ENCODE peak calls at places on chromosomes 3 and 15, in ten cellular contexts. One of them, this sample, is unnamed.

GRCh38 chr15:51755790-51756189 is 4.4 kb downstream of the TMOD2 start:
- DNase-seq in H7: no peak
- DNase-seq in HTR-8/SVneo: no peak
- DNase-seq in PC-3: no peak
- DNase-seq in cardiac fibroblast: no peak
- DNase-seq in NT2/D1: no peak
- DNase-seq in NCI-H2171: no peak
- DNase-seq in activated CD8-positive, alpha-beta memory T cell treated with anti-CD3 and anti-CD28 coated beads for 48 hours: no peak
- DNase-seq in mucosa of descending colon: no peak
- DNase-seq in stimulated activated CD8-positive, alpha-beta memory T cell treated with anti-CD3 and anti-CD28 coated beads, Interleukin-4, amount 100 ng/mL, for 1 hour: no peak
- DNase-seq in this sample: no peak

GRCh38 chr15:52751522-52751921 is 38.6 kb downstream of the ONECUT1 start:
- DNase-seq in H7: no peak
- DNase-seq in mucosa of descending colon: no peak
- DNase-seq in HTR-8/SVneo: no peak
- DNase-seq in NCI-H2171: no peak
- DNase-seq in activated CD8-positive, alpha-beta memory T cell treated with anti-CD3 and anti-CD28 coated beads for 48 hours: no peak
- DNase-seq in PC-3: no peak
- DNase-seq in cardiac fibroblast: no peak
- DNase-seq in NT2/D1: no peak
- DNase-seq in stimulated activated CD8-positive, alpha-beta memory T cell treated with anti-CD3 and anti-CD28 coated beads, Interleukin-4, amount 100 ng/mL, for 1 hour: no peak
- DNase-seq in this sample: no peak

GRCh38 chr15:66834863-66835557 is 133.0 kb downstream of the SMAD6 start:
- DNase-seq in NT2/D1: peak
- DNase-seq in PC-3: no peak
- DNase-seq in activated CD8-positive, alpha-beta memory T cell treated with anti-CD3 and anti-CD28 coated beads for 48 hours: no peak
- DNase-seq in stimulated activated CD8-positive, alpha-beta memory T cell treated with anti-CD3 and anti-CD28 coated beads, Interleukin-4, amount 100 ng/mL, for 1 hour: no peak
- DNase-seq in cardiac fibroblast: no peak
- DNase-seq in NCI-H2171: no peak
- DNase-seq in mucosa of descending colon: no peak
- DNase-seq in HTR-8/SVneo: no peak
- DNase-seq in H7: peak
- DNase-seq in this sample: no peak

GRCh38 chr3:115961390-115961789 is 338.1 kb downstream of the GAP43 start:
- DNase-seq in cardiac fibroblast: peak
- DNase-seq in NT2/D1: no peak
- DNase-seq in NCI-H2171: no peak
- DNase-seq in HTR-8/SVneo: no peak
- DNase-seq in stimulated activated CD8-positive, alpha-beta memory T cell treated with anti-CD3 and anti-CD28 coated beads, Interleukin-4, amount 100 ng/mL, for 1 hour: no peak
- DNase-seq in H7: no peak
- DNase-seq in mucosa of descending colon: no peak
- DNase-seq in PC-3: no peak
- DNase-seq in activated CD8-positive, alpha-beta memory T cell treated with anti-CD3 and anti-CD28 coated beads for 48 hours: no peak
- DNase-seq in this sample: peak

GRCh38 chr15:43896543-43896942 is 69.7 kb downstream of the WDR76 start:
- DNase-seq in cardiac fibroblast: no peak
- DNase-seq in PC-3: peak
- DNase-seq in activated CD8-positive, alpha-beta memory T cell treated with anti-CD3 and anti-CD28 coated beads for 48 hours: no peak
- DNase-seq in stimulated activated CD8-positive, alpha-beta memory T cell treated with anti-CD3 and anti-CD28 coated beads, Interleukin-4, amount 100 ng/mL, for 1 hour: no peak
- DNase-seq in mucosa of descending colon: no peak
- DNase-seq in NT2/D1: no peak
- DNase-seq in HTR-8/SVneo: no peak
- DNase-seq in H7: no peak
- DNase-seq in NCI-H2171: no peak
- DNase-seq in this sample: no peak

GRCh38 chr15:100972975-100973350 is 53.8 kb downstream of the LRRK1 start:
- DNase-seq in mucosa of descending colon: no peak
- DNase-seq in PC-3: no peak
- DNase-seq in stimulated activated CD8-positive, alpha-beta memory T cell treated with anti-CD3 and anti-CD28 coated beads, Interleukin-4, amount 100 ng/mL, for 1 hour: no peak
- DNase-seq in cardiac fibroblast: no peak
- DNase-seq in H7: peak
- DNase-seq in NT2/D1: no peak
- DNase-seq in NCI-H2171: no peak
- DNase-seq in HTR-8/SVneo: no peak
- DNase-seq in activated CD8-positive, alpha-beta memory T cell treated with anti-CD3 and anti-CD28 coated beads for 48 hours: no peak
- DNase-seq in this sample: no peak

GRCh38 chr3:32176989-32177701 is 61.3 kb upstream of the CMTM8 start:
- DNase-seq in NT2/D1: peak
- DNase-seq in mucosa of descending colon: no peak
- DNase-seq in cardiac fibroblast: peak
- DNase-seq in stimulated activated CD8-positive, alpha-beta memory T cell treated with anti-CD3 and anti-CD28 coated beads, Interleukin-4, amount 100 ng/mL, for 1 hour: peak
- DNase-seq in PC-3: peak
- DNase-seq in NCI-H2171: no peak
- DNase-seq in activated CD8-positive, alpha-beta memory T cell treated with anti-CD3 and anti-CD28 coated beads for 48 hours: peak
- DNase-seq in HTR-8/SVneo: peak
- DNase-seq in H7: peak
- DNase-seq in this sample: peak

GRCh38 chr3:45218578-45219390 is 7.3 kb downstream of the TMEM158 start:
- DNase-seq in PC-3: peak
- DNase-seq in cardiac fibroblast: peak
- DNase-seq in activated CD8-positive, alpha-beta memory T cell treated with anti-CD3 and anti-CD28 coated beads for 48 hours: no peak
- DNase-seq in NT2/D1: no peak
- DNase-seq in mucosa of descending colon: no peak
- DNase-seq in HTR-8/SVneo: no peak
- DNase-seq in stimulated activated CD8-positive, alpha-beta memory T cell treated with anti-CD3 and anti-CD28 coated beads, Interleukin-4, amount 100 ng/mL, for 1 hour: no peak
- DNase-seq in H7: no peak
- DNase-seq in NCI-H2171: no peak
- DNase-seq in this sample: peak

GRCh38 chr3:113532698-113533533 is 561 bp downstream of the SIDT1 start:
- DNase-seq in mucosa of descending colon: peak
- DNase-seq in stimulated activated CD8-positive, alpha-beta memory T cell treated with anti-CD3 and anti-CD28 coated beads, Interleukin-4, amount 100 ng/mL, for 1 hour: peak
- DNase-seq in cardiac fibroblast: peak
- DNase-seq in activated CD8-positive, alpha-beta memory T cell treated with anti-CD3 and anti-CD28 coated beads for 48 hours: peak
- DNase-seq in NCI-H2171: peak
- DNase-seq in PC-3: peak
- DNase-seq in H7: peak
- DNase-seq in HTR-8/SVneo: no peak
- DNase-seq in NT2/D1: no peak
- DNase-seq in this sample: peak

GRCh38 chr3:72444642-72445223 is 403.5 kb downstream of the SHQ1 start:
- DNase-seq in PC-3: no peak
- DNase-seq in activated CD8-positive, alpha-beta memory T cell treated with anti-CD3 and anti-CD28 coated beads for 48 hours: no peak
- DNase-seq in HTR-8/SVneo: no peak
- DNase-seq in H7: no peak
- DNase-seq in NT2/D1: no peak
- DNase-seq in stimulated activated CD8-positive, alpha-beta memory T cell treated with anti-CD3 and anti-CD28 coated beads, Interleukin-4, amount 100 ng/mL, for 1 hour: no peak
- DNase-seq in cardiac fibroblast: no peak
- DNase-seq in mucosa of descending colon: no peak
- DNase-seq in NCI-H2171: no peak
- DNase-seq in this sample: no peak

GRCh38 chr15:38828031-38828532 is 263.5 kb upstream of the RASGRP1 start:
- DNase-seq in mucosa of descending colon: no peak
- DNase-seq in H7: no peak
- DNase-seq in PC-3: no peak
- DNase-seq in stimulated activated CD8-positive, alpha-beta memory T cell treated with anti-CD3 and anti-CD28 coated beads, Interleukin-4, amount 100 ng/mL, for 1 hour: no peak
- DNase-seq in NCI-H2171: no peak
- DNase-seq in NT2/D1: no peak
- DNase-seq in cardiac fibroblast: peak
- DNase-seq in activated CD8-positive, alpha-beta memory T cell treated with anti-CD3 and anti-CD28 coated beads for 48 hours: no peak
- DNase-seq in HTR-8/SVneo: no peak
- DNase-seq in this sample: peak

GRCh38 chr3:51311055-51311454 is 74.0 kb upstream of the MANF start:
- DNase-seq in cardiac fibroblast: peak
- DNase-seq in HTR-8/SVneo: peak
- DNase-seq in H7: peak
- DNase-seq in activated CD8-positive, alpha-beta memory T cell treated with anti-CD3 and anti-CD28 coated beads for 48 hours: no peak
- DNase-seq in PC-3: peak
- DNase-seq in NT2/D1: no peak
- DNase-seq in NCI-H2171: no peak
- DNase-seq in mucosa of descending colon: no peak
- DNase-seq in stimulated activated CD8-positive, alpha-beta memory T cell treated with anti-CD3 and anti-CD28 coated beads, Interleukin-4, amount 100 ng/mL, for 1 hour: no peak
- DNase-seq in this sample: peak

GRCh38 chr3:17967111-17967510 is 224.7 kb upstream of the TBC1D5 start:
- DNase-seq in stimulated activated CD8-positive, alpha-beta memory T cell treated with anti-CD3 and anti-CD28 coated beads, Interleukin-4, amount 100 ng/mL, for 1 hour: no peak
- DNase-seq in H7: no peak
- DNase-seq in PC-3: no peak
- DNase-seq in NCI-H2171: no peak
- DNase-seq in mucosa of descending colon: no peak
- DNase-seq in cardiac fibroblast: no peak
- DNase-seq in HTR-8/SVneo: no peak
- DNase-seq in activated CD8-positive, alpha-beta memory T cell treated with anti-CD3 and anti-CD28 coated beads for 48 hours: no peak
- DNase-seq in NT2/D1: no peak
- DNase-seq in this sample: no peak

GRCh38 chr3:17142516-17142915 is 257.8 kb downstream of the PLCL2 start:
- DNase-seq in cardiac fibroblast: no peak
- DNase-seq in HTR-8/SVneo: no peak
- DNase-seq in mucosa of descending colon: no peak
- DNase-seq in activated CD8-positive, alpha-beta memory T cell treated with anti-CD3 and anti-CD28 coated beads for 48 hours: no peak
- DNase-seq in NCI-H2171: no peak
- DNase-seq in PC-3: no peak
- DNase-seq in NT2/D1: no peak
- DNase-seq in H7: no peak
- DNase-seq in stimulated activated CD8-positive, alpha-beta memory T cell treated with anti-CD3 and anti-CD28 coated beads, Interleukin-4, amount 100 ng/mL, for 1 hour: no peak
- DNase-seq in this sample: no peak

GRCh38 chr3:144523396-144523795 is 551.8 kb downstream of the DIPK2A start:
- DNase-seq in stimulated activated CD8-positive, alpha-beta memory T cell treated with anti-CD3 and anti-CD28 coated beads, Interleukin-4, amount 100 ng/mL, for 1 hour: no peak
- DNase-seq in HTR-8/SVneo: no peak
- DNase-seq in mucosa of descending colon: no peak
- DNase-seq in NCI-H2171: no peak
- DNase-seq in activated CD8-positive, alpha-beta memory T cell treated with anti-CD3 and anti-CD28 coated beads for 48 hours: no peak
- DNase-seq in NT2/D1: no peak
- DNase-seq in cardiac fibroblast: no peak
- DNase-seq in PC-3: no peak
- DNase-seq in H7: no peak
- DNase-seq in this sample: no peak

GRCh38 chr15:84816694-84817460 is at the start of gene ALPK3:
- DNase-seq in PC-3: no peak
- DNase-seq in activated CD8-positive, alpha-beta memory T cell treated with anti-CD3 and anti-CD28 coated beads for 48 hours: no peak
- DNase-seq in H7: peak
- DNase-seq in stimulated activated CD8-positive, alpha-beta memory T cell treated with anti-CD3 and anti-CD28 coated beads, Interleukin-4, amount 100 ng/mL, for 1 hour: no peak
- DNase-seq in mucosa of descending colon: peak
- DNase-seq in cardiac fibroblast: no peak
- DNase-seq in NT2/D1: no peak
- DNase-seq in HTR-8/SVneo: no peak
- DNase-seq in NCI-H2171: no peak
- DNase-seq in this sample: peak

GRCh38 chr3:3636815-3637214 is 162.4 kb upstream of the LRRN1 start:
- DNase-seq in activated CD8-positive, alpha-beta memory T cell treated with anti-CD3 and anti-CD28 coated beads for 48 hours: no peak
- DNase-seq in H7: no peak
- DNase-seq in cardiac fibroblast: peak
- DNase-seq in NT2/D1: no peak
- DNase-seq in mucosa of descending colon: no peak
- DNase-seq in stimulated activated CD8-positive, alpha-beta memory T cell treated with anti-CD3 and anti-CD28 coated beads, Interleukin-4, amount 100 ng/mL, for 1 hour: no peak
- DNase-seq in NCI-H2171: no peak
- DNase-seq in HTR-8/SVneo: no peak
- DNase-seq in PC-3: no peak
- DNase-seq in this sample: no peak

GRCh38 chr3:30156586-30157498 is 449.6 kb upstream of the TGFBR2 start:
- DNase-seq in H7: no peak
- DNase-seq in mucosa of descending colon: no peak
- DNase-seq in cardiac fibroblast: peak
- DNase-seq in PC-3: no peak
- DNase-seq in activated CD8-positive, alpha-beta memory T cell treated with anti-CD3 and anti-CD28 coated beads for 48 hours: no peak
- DNase-seq in NT2/D1: no peak
- DNase-seq in HTR-8/SVneo: no peak
- DNase-seq in stimulated activated CD8-positive, alpha-beta memory T cell treated with anti-CD3 and anti-CD28 coated beads, Interleukin-4, amount 100 ng/mL, for 1 hour: no peak
- DNase-seq in NCI-H2171: no peak
- DNase-seq in this sample: no peak

GRCh38 chr15:29913528-29914135 is 91.4 kb upstream of the TJP1 start:
- DNase-seq in activated CD8-positive, alpha-beta memory T cell treated with anti-CD3 and anti-CD28 coated beads for 48 hours: no peak
- DNase-seq in HTR-8/SVneo: no peak
- DNase-seq in stimulated activated CD8-positive, alpha-beta memory T cell treated with anti-CD3 and anti-CD28 coated beads, Interleukin-4, amount 100 ng/mL, for 1 hour: no peak
- DNase-seq in mucosa of descending colon: no peak
- DNase-seq in NT2/D1: no peak
- DNase-seq in PC-3: no peak
- DNase-seq in H7: no peak
- DNase-seq in cardiac fibroblast: peak
- DNase-seq in NCI-H2171: no peak
- DNase-seq in this sample: peak

GRCh38 chr15:76252249-76252648 is 59.0 kb downstream of the ETFA start:
- DNase-seq in PC-3: peak
- DNase-seq in HTR-8/SVneo: no peak
- DNase-seq in H7: no peak
- DNase-seq in cardiac fibroblast: no peak
- DNase-seq in NCI-H2171: no peak
- DNase-seq in mucosa of descending colon: no peak
- DNase-seq in NT2/D1: no peak
- DNase-seq in activated CD8-positive, alpha-beta memory T cell treated with anti-CD3 and anti-CD28 coated beads for 48 hours: no peak
- DNase-seq in stimulated activated CD8-positive, alpha-beta memory T cell treated with anti-CD3 and anti-CD28 coated beads, Interleukin-4, amount 100 ng/mL, for 1 hour: no peak
- DNase-seq in this sample: no peak

GRCh38 chr15:101481381-101481705 is 8.2 kb downstream of the PCSK6 start:
- DNase-seq in cardiac fibroblast: no peak
- DNase-seq in activated CD8-positive, alpha-beta memory T cell treated with anti-CD3 and anti-CD28 coated beads for 48 hours: no peak
- DNase-seq in PC-3: no peak
- DNase-seq in mucosa of descending colon: no peak
- DNase-seq in NT2/D1: no peak
- DNase-seq in H7: peak
- DNase-seq in stimulated activated CD8-positive, alpha-beta memory T cell treated with anti-CD3 and anti-CD28 coated beads, Interleukin-4, amount 100 ng/mL, for 1 hour: no peak
- DNase-seq in NCI-H2171: no peak
- DNase-seq in HTR-8/SVneo: no peak
- DNase-seq in this sample: no peak

GRCh38 chr3:173354124-173354523 is 43.4 kb upstream of the NLGN1 start:
- DNase-seq in cardiac fibroblast: no peak
- DNase-seq in HTR-8/SVneo: no peak
- DNase-seq in H7: no peak
- DNase-seq in mucosa of descending colon: no peak
- DNase-seq in PC-3: no peak
- DNase-seq in NCI-H2171: no peak
- DNase-seq in activated CD8-positive, alpha-beta memory T cell treated with anti-CD3 and anti-CD28 coated beads for 48 hours: no peak
- DNase-seq in NT2/D1: no peak
- DNase-seq in stimulated activated CD8-positive, alpha-beta memory T cell treated with anti-CD3 and anti-CD28 coated beads, Interleukin-4, amount 100 ng/mL, for 1 hour: no peak
- DNase-seq in this sample: no peak

GRCh38 chr3:98734737-98735136 is 28.4 kb upstream of the ST3GAL6 start:
- DNase-seq in activated CD8-positive, alpha-beta memory T cell treated with anti-CD3 and anti-CD28 coated beads for 48 hours: no peak
- DNase-seq in NT2/D1: no peak
- DNase-seq in cardiac fibroblast: peak
- DNase-seq in stimulated activated CD8-positive, alpha-beta memory T cell treated with anti-CD3 and anti-CD28 coated beads, Interleukin-4, amount 100 ng/mL, for 1 hour: no peak
- DNase-seq in mucosa of descending colon: no peak
- DNase-seq in H7: no peak
- DNase-seq in PC-3: peak
- DNase-seq in NCI-H2171: no peak
- DNase-seq in HTR-8/SVneo: no peak
- DNase-seq in this sample: no peak

GRCh38 chr15:31478781-31479221 is 152.2 kb downstream of the KLF13 start:
- DNase-seq in NCI-H2171: no peak
- DNase-seq in cardiac fibroblast: no peak
- DNase-seq in PC-3: no peak
- DNase-seq in NT2/D1: no peak
- DNase-seq in HTR-8/SVneo: no peak
- DNase-seq in mucosa of descending colon: peak
- DNase-seq in stimulated activated CD8-positive, alpha-beta memory T cell treated with anti-CD3 and anti-CD28 coated beads, Interleukin-4, amount 100 ng/mL, for 1 hour: no peak
- DNase-seq in H7: no peak
- DNase-seq in activated CD8-positive, alpha-beta memory T cell treated with anti-CD3 and anti-CD28 coated beads for 48 hours: no peak
- DNase-seq in this sample: no peak

GRCh38 chr3:171345112-171345843 is 114.9 kb downstream of the TNIK start:
- DNase-seq in PC-3: no peak
- DNase-seq in stimulated activated CD8-positive, alpha-beta memory T cell treated with anti-CD3 and anti-CD28 coated beads, Interleukin-4, amount 100 ng/mL, for 1 hour: no peak
- DNase-seq in activated CD8-positive, alpha-beta memory T cell treated with anti-CD3 and anti-CD28 coated beads for 48 hours: no peak
- DNase-seq in H7: no peak
- DNase-seq in NT2/D1: no peak
- DNase-seq in cardiac fibroblast: no peak
- DNase-seq in HTR-8/SVneo: no peak
- DNase-seq in mucosa of descending colon: no peak
- DNase-seq in NCI-H2171: no peak
- DNase-seq in this sample: no peak

GRCh38 chr3:169700195-169700594 is 36.7 kb upstream of the MECOM start:
- DNase-seq in H7: no peak
- DNase-seq in NT2/D1: no peak
- DNase-seq in stimulated activated CD8-positive, alpha-beta memory T cell treated with anti-CD3 and anti-CD28 coated beads, Interleukin-4, amount 100 ng/mL, for 1 hour: no peak
- DNase-seq in mucosa of descending colon: no peak
- DNase-seq in activated CD8-positive, alpha-beta memory T cell treated with anti-CD3 and anti-CD28 coated beads for 48 hours: no peak
- DNase-seq in HTR-8/SVneo: no peak
- DNase-seq in PC-3: no peak
- DNase-seq in NCI-H2171: no peak
- DNase-seq in cardiac fibroblast: peak
- DNase-seq in this sample: no peak

GRCh38 chr3:187025254-187025655 is 94.9 kb downstream of the ST6GAL1 start:
- DNase-seq in NCI-H2171: no peak
- DNase-seq in stimulated activated CD8-positive, alpha-beta memory T cell treated with anti-CD3 and anti-CD28 coated beads, Interleukin-4, amount 100 ng/mL, for 1 hour: no peak
- DNase-seq in NT2/D1: no peak
- DNase-seq in HTR-8/SVneo: no peak
- DNase-seq in activated CD8-positive, alpha-beta memory T cell treated with anti-CD3 and anti-CD28 coated beads for 48 hours: no peak
- DNase-seq in mucosa of descending colon: no peak
- DNase-seq in PC-3: no peak
- DNase-seq in H7: no peak
- DNase-seq in cardiac fibroblast: no peak
- DNase-seq in this sample: no peak

GRCh38 chr3:133914839-133915600 is 19.3 kb upstream of the RAB6B start:
- DNase-seq in mucosa of descending colon: no peak
- DNase-seq in PC-3: no peak
- DNase-seq in stimulated activated CD8-positive, alpha-beta memory T cell treated with anti-CD3 and anti-CD28 coated beads, Interleukin-4, amount 100 ng/mL, for 1 hour: no peak
- DNase-seq in HTR-8/SVneo: no peak
- DNase-seq in NT2/D1: no peak
- DNase-seq in NCI-H2171: no peak
- DNase-seq in cardiac fibroblast: no peak
- DNase-seq in activated CD8-positive, alpha-beta memory T cell treated with anti-CD3 and anti-CD28 coated beads for 48 hours: no peak
- DNase-seq in H7: no peak
- DNase-seq in this sample: no peak

This sample was measured in GM03348.